ENCODE peak calls at places on chromosomes 2 and 18, in ten cellular contexts. C, D, H, K, F, B, Z, P, L and G are unnamed samples. For H3K27me3, the result is how much of the 10 kb centered on the place peaks cover.

GRCh38 chr2:226891780-226892590 is 56.1 kb downstream of the RHBDD1 start:
- DNase-seq in K (no peak), D (no peak), P (no peak), Z (no peak), L (no peak), C (no peak), H (no peak), F (no peak), B (no peak), G (no peak)

GRCh38 chr2:62596061-62596658 is 90.2 kb upstream of the TMEM17 start:
- DNase-seq in P (no peak), L (no peak), Z (no peak), D (no peak), H (no peak), K (peak), F (no peak), C (no peak), B (no peak), G (no peak)

GRCh38 chr2:208064220-208064951 is 39.1 kb upstream of the PLEKHM3 start:
- DNase-seq in L (no peak), Z (no peak), P (no peak), K (no peak), D (peak), B (no peak), F (no peak), H (no peak), C (no peak), G (no peak)

GRCh38 chr18:9870431-9871023 is 15.2 kb upstream of the TXNDC2 start:
- DNase-seq in P (no peak), B (no peak), K (no peak), H (no peak), C (no peak), L (peak), D (no peak), F (peak), Z (no peak), G (no peak)

GRCh38 chr18:23963443-23964185 is 50.9 kb upstream of the TTC39C start:
- DNase-seq in D (no peak), C (no peak), L (peak), Z (no peak), H (no peak), F (no peak), K (no peak), B (no peak), P (no peak), G (no peak)

GRCh38 chr2:139216435-139216834 is 436.2 kb upstream of the NXPH2 start:
- DNase-seq in L (no peak), C (no peak), B (no peak), F (no peak), Z (no peak), K (no peak), H (no peak), D (no peak), P (no peak), G (no peak)

GRCh38 chr2:104004818-104005217 is 849.1 kb upstream of the POU3F3 start:
- DNase-seq in P (no peak), F (no peak), B (no peak), L (no peak), D (no peak), K (no peak), Z (no peak), C (no peak), H (no peak), G (no peak)

GRCh38 chr2:238847841-238848565 is at the start of gene TWIST2:
- DNase-seq in B (peak), F (peak), D (no peak), P (no peak), H (no peak), Z (peak), L (no peak), C (peak), K (peak), G (peak)

GRCh38 chr2:10879159-10879558 is 32.6 kb upstream of the KCNF1 start:
- DNase-seq in K (no peak), B (no peak), C (no peak), D (no peak), P (no peak), H (no peak), Z (no peak), F (peak), L (no peak), G (no peak)

GRCh38 chr2:235366390-235366789 is 127.5 kb upstream of the AGAP1 start:
- DNase-seq in K (no peak), D (no peak), B (no peak), P (no peak), H (no peak), L (no peak), Z (no peak), F (no peak), C (no peak), G (no peak)

GRCh38 chr2:38750793-38751042 is 443 bp downstream of the SRSF7 start:
- DNase-seq in D (peak), L (no peak), P (no peak), F (peak), K (peak), B (peak), H (peak), Z (peak), C (no peak), G (peak)

GRCh38 chr2:27814772-27815171 is 43.3 kb downstream of the MRPL33 start:
- DNase-seq in L (no peak), P (no peak), H (no peak), K (no peak), C (no peak), Z (no peak), F (no peak), B (no peak), D (no peak), G (no peak)

DNA sequence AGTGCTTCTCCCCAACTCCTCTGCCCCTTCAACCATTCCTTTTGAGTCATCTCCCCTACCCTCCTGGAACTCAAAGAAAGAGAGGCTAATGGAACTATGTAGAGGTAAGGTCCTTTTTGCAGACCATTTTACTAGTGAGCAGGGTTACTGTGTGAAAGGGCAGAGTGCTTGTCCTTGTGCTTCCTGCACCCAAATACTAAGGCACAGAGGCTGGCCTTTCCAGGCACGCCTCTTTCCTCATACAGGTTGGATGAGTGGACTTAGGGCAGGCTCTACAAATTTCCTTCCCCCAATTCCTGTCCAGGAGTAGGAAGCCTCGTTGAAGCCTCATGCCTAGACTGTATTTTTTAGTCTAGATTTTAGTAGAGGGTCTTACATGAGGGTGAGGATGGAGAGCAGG is 288.8 kb upstream of the SLC14A2 start:
- DNase-seq in K (no peak), D (no peak), Z (no peak), F (no peak), L (no peak), H (no peak), C (no peak), P (no peak), B (no peak), G (no peak)
- H3K27me3 ChIP-seq in K (under half), D (under half), Z (under half), F (under half), L (under half), H (under half), C (under half), P (under half), B (under half), G (under half)

DNA sequence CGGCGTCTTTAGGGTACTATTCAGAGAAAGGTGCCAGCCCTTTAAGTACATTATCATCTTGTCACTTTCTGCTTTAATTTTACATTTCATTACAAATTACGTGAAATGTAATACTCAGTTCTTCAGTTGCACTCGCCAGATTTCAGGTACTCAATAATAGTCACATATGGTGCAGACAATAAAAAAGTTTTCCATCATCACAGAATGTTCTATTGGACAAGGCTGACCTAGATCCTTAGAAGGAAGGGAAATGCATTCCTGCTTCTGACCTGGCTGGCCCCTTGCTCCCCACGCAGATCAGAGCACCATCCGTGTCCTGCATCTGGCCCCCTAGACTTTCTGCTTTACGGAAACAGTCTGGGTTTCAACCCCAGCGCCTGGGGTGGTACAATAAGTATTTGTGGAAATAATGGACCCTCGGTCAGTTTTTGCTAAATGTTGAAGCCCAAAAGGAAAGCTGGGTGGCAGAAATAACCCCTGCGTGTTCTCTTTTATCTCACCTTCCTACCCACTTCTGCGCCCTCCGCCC is 681 bp upstream of the C2orf72 start:
- DNase-seq in C (no peak), K (no peak), H (no peak), Z (no peak), F (no peak), L (no peak), B (no peak), D (no peak), P (no peak), G (no peak)
- H3K4me3 ChIP-seq in C (no peak), K (no peak), H (no peak), Z (no peak), F (no peak), L (no peak), B (no peak), D (no peak), P (no peak), G (no peak)

DNA sequence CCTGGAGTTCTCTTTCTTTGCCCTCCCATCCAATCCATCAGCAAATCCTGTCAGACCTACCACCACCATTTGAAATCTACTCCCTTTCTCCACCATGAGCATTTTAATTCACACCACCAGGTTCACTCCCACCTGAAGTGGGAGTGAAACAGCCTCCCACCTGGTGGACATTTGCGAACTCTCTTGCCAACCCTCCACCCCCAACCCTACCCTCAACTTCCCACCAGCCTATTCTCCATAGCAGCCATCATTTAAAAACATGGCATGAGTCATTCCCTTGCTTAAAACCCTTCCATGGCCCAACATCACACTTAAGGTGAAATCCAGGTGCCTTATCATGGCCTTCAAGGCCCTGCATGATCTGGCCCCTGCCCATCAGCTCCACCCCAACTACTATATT is 3.5 kb downstream of the RTKN start:
- DNase-seq in Z (no peak), D (no peak), F (peak), P (no peak), K (no peak), L (no peak), B (no peak), C (no peak), H (no peak), G (peak)
- H3K27me3 ChIP-seq in Z (under half), D (under half), F (under half), P (under half), K (under half), L (under half), B (under half), C (under half), H (under half), G (under half)

GRCh38 chr2:108534577-108535379 is 508 bp downstream of the LIMS1 start:
- DNase-seq in K (no peak), L (peak), D (peak), B (peak), Z (peak), C (peak), F (peak), P (peak), H (peak), G (no peak)

GRCh38 chr2:108536911-108537310 is 2.6 kb downstream of the LIMS1 start:
- DNase-seq in P (no peak), D (no peak), L (no peak), K (no peak), C (no peak), F (no peak), H (no peak), Z (no peak), B (no peak), G (no peak)

GRCh38 chr2:108535380-108535677 is 1.1 kb downstream of the LIMS1 start:
- DNase-seq in D (peak), H (no peak), B (no peak), Z (no peak), P (no peak), K (no peak), C (no peak), L (no peak), F (no peak), G (no peak)

GRCh38 chr2:108538000-108538625 is 3.8 kb downstream of the LIMS1 start:
- DNase-seq in K (no peak), Z (no peak), C (no peak), D (no peak), P (no peak), F (peak), L (no peak), H (no peak), B (no peak), G (peak)

GRCh38 chr2:108536133-108536780 is 2.0 kb downstream of the LIMS1 start:
- DNase-seq in B (no peak), K (no peak), P (no peak), Z (no peak), F (no peak), C (no peak), H (no peak), D (peak), L (no peak), G (no peak)
- H3K4me3 ChIP-seq in B (no peak), K (peak), P (no peak), Z (peak), F (peak), C (no peak), H (no peak), D (peak), L (no peak), G (no peak)